ENCODE peak calls at places on chromosomes 6 and 20, in ten cellular contexts. A, O, D, Z, K, C, F, V, Y and B are unnamed samples.

GRCh38 chr20:17873410-17874270 is 95.0 kb downstream of the SNX5 start:
- DNase-seq in C (no peak), Z (peak), D (peak), K (peak), Y (peak), O (peak), V (peak), A (peak), F (no peak), B (peak)

GRCh38 chr6:23963137-23963536 is 162.9 kb upstream of the NRSN1 start:
- DNase-seq in A (no peak), O (no peak), D (no peak), K (no peak), C (no peak), V (no peak), Y (no peak), Z (peak), F (peak), B (no peak)

GRCh38 chr20:19935842-19936241 is 81.3 kb upstream of the NAA20 start:
- DNase-seq in K (no peak), Y (no peak), V (no peak), O (no peak), A (no peak), C (no peak), F (peak), Z (no peak), D (no peak), B (peak)

GRCh38 chr6:55449219-55449618 is 122.0 kb downstream of the GFRAL start:
- DNase-seq in K (no peak), A (no peak), V (no peak), Z (peak), D (no peak), F (no peak), Y (no peak), O (no peak), C (no peak), B (no peak)

GRCh38 chr6:159169193-159169555 is at the start of gene FNDC1:
- DNase-seq in O (no peak), Y (peak), C (no peak), K (no peak), D (no peak), Z (peak), F (no peak), A (peak), V (no peak), B (peak)

GRCh38 chr6:106844930-106845329 is 129.6 kb downstream of the CD24 start:
- DNase-seq in A (no peak), D (no peak), F (no peak), O (no peak), K (no peak), Z (no peak), C (no peak), V (no peak), Y (no peak), B (no peak)

GRCh38 chr20:25315418-25316210 is 67.7 kb downstream of the PYGB start:
- DNase-seq in D (peak), C (no peak), F (no peak), Z (no peak), K (no peak), Y (peak), V (no peak), A (no peak), O (peak), B (no peak)

GRCh38 chr20:33217052-33217451 is at the start of gene BPIFA3:
- DNase-seq in D (no peak), Z (no peak), F (no peak), Y (no peak), A (no peak), O (no peak), V (no peak), C (no peak), K (no peak), B (no peak)

GRCh38 chr6:54632984-54633565 is 213.5 kb upstream of the FAM83B start:
- DNase-seq in O (no peak), Z (no peak), V (no peak), C (no peak), D (no peak), Y (no peak), A (no peak), F (no peak), K (no peak), B (no peak)

GRCh38 chr6:131061771-131062160 is 1.3 kb downstream of the EPB41L2 start:
- DNase-seq in F (no peak), Y (no peak), V (no peak), K (no peak), Z (no peak), O (no peak), A (no peak), D (no peak), C (no peak), B (no peak)

GRCh38 chr20:25049261-25050060 is 8.5 kb downstream of the ACSS1 start:
- DNase-seq in C (no peak), A (peak), V (no peak), Y (no peak), F (no peak), D (no peak), Z (no peak), K (no peak), O (peak), B (no peak)

GRCh38 chr20:44952731-44953130 is 7.5 kb downstream of the TOMM34 start:
- DNase-seq in A (no peak), O (no peak), F (no peak), Y (no peak), V (no peak), Z (no peak), K (no peak), C (no peak), D (no peak), B (no peak)

GRCh38 chr6:139290787-139291294 is 957 bp downstream of the TXLNB start:
- DNase-seq in D (peak), F (no peak), C (no peak), V (no peak), K (no peak), Z (no peak), O (no peak), Y (peak), A (peak), B (no peak)

GRCh38 chr6:73308712-73309533 is 45.2 kb downstream of the DPPA5 start:
- DNase-seq in A (no peak), K (no peak), Y (peak), F (no peak), C (no peak), V (no peak), D (no peak), O (no peak), Z (peak), B (no peak)

GRCh38 chr6:17899491-17899890 is 87.9 kb downstream of the KIF13A start:
- DNase-seq in V (no peak), A (no peak), C (no peak), O (no peak), K (no peak), F (no peak), Y (no peak), D (no peak), Z (no peak), B (no peak)

GRCh38 chr6:51753635-51754034 is 333.8 kb downstream of the PKHD1 start:
- DNase-seq in O (no peak), Y (no peak), K (no peak), Z (no peak), F (no peak), V (no peak), C (no peak), D (no peak), A (no peak), B (peak)

GRCh38 chr6:116008470-116009229 is 52.0 kb downstream of the FRK start:
- DNase-seq in Y (peak), Z (peak), K (peak), O (no peak), D (peak), F (no peak), C (no peak), V (peak), A (peak), B (no peak)

GRCh38 chr20:61297981-61298380 is 45.9 kb downstream of the CDH4 start:
- DNase-seq in O (no peak), V (no peak), C (no peak), F (no peak), D (peak), Z (no peak), Y (peak), A (no peak), K (no peak), B (no peak)

GRCh38 chr20:22227301-22227700 is 357.1 kb downstream of the FOXA2 start:
- DNase-seq in O (no peak), F (no peak), D (no peak), K (no peak), C (no peak), A (no peak), Z (no peak), V (no peak), Y (no peak), B (no peak)

GRCh38 chr20:14820771-14821170 is 483.4 kb upstream of the FLRT3 start:
- DNase-seq in Z (peak), A (no peak), O (no peak), K (no peak), D (no peak), V (no peak), F (peak), C (no peak), Y (no peak), B (no peak)

GRCh38 chr20:49161428-49162152 is 26.5 kb downstream of the STAU1 start:
- DNase-seq in Z (no peak), V (no peak), F (no peak), Y (no peak), O (no peak), K (no peak), D (no peak), C (no peak), A (no peak), B (no peak)

GRCh38 chr6:169173532-169174268 is 79.9 kb downstream of the THBS2 start:
- DNase-seq in Y (no peak), F (no peak), D (peak), C (no peak), V (no peak), K (no peak), Z (no peak), A (no peak), O (no peak), B (no peak)

GRCh38 chr20:59149678-59150504 is 13.7 kb upstream of the ZNF831 start:
- DNase-seq in F (no peak), A (no peak), O (no peak), C (no peak), K (no peak), Z (no peak), D (no peak), Y (no peak), V (no peak), B (no peak)

GRCh38 chr6:166559211-166559610 is 27.3 kb downstream of the RAMACL start:
- DNase-seq in A (no peak), F (no peak), C (no peak), D (no peak), Y (peak), Z (no peak), O (no peak), V (no peak), K (peak), B (no peak)

GRCh38 chr20:53159144-53159543 is 187.0 kb downstream of the TSHZ2 start:
- DNase-seq in Z (no peak), V (no peak), K (no peak), F (no peak), O (no peak), Y (no peak), C (no peak), D (no peak), A (no peak), B (no peak)

GRCh38 chr20:62192635-62193034 is 9.8 kb downstream of the MTG2 start:
- DNase-seq in O (no peak), Y (no peak), C (no peak), K (no peak), V (no peak), A (peak), Z (no peak), F (no peak), D (no peak), B (peak)

GRCh38 chr6:42450314-42451145 is 1.2 kb downstream of the TRERF1 start:
- DNase-seq in F (no peak), V (no peak), Y (no peak), C (no peak), O (no peak), K (no peak), A (no peak), Z (no peak), D (peak), B (peak)

GRCh38 chr6:167153523-167153959 is 4.2 kb downstream of the GPR31 start:
- DNase-seq in V (no peak), C (no peak), D (peak), Y (peak), Z (no peak), K (no peak), A (no peak), O (no peak), F (no peak), B (no peak)

GRCh38 chr6:328184-328670 is 35.9 kb downstream of the DUSP22 start:
- DNase-seq in O (no peak), C (no peak), K (peak), Y (peak), Z (no peak), F (no peak), V (peak), A (no peak), D (peak), B (no peak)

GRCh38 chr20:31708839-31709534 is 13.7 kb downstream of the BCL2L1 start:
- DNase-seq in K (no peak), V (no peak), A (no peak), O (no peak), Z (no peak), D (no peak), C (no peak), Y (no peak), F (no peak), B (no peak)

GRCh38 chr6:2663123-2663522 is 87.6 kb downstream of the MYLK4 start:
- DNase-seq in A (no peak), D (no peak), C (no peak), Y (no peak), V (no peak), Z (no peak), F (no peak), K (no peak), O (no peak), B (no peak)

GRCh38 chr20:14885661-14886060 is 548.2 kb upstream of the FLRT3 start:
- DNase-seq in C (no peak), D (no peak), Z (no peak), Y (no peak), V (no peak), O (no peak), K (no peak), F (no peak), A (no peak), B (no peak)

GRCh38 chr6:136822051-136822378 is 377 bp upstream of the PEX7 start:
- DNase-seq in Z (no peak), C (no peak), D (peak), Y (peak), F (no peak), A (no peak), O (no peak), K (no peak), V (peak), B (peak)

GRCh38 chr6:5497896-5498578 is 236.7 kb downstream of the FARS2 start:
- DNase-seq in O (no peak), K (peak), C (no peak), Y (peak), A (no peak), V (peak), Z (no peak), D (peak), F (no peak), B (no peak)

GRCh38 chr20:58842276-58842675 is 8.4 kb downstream of the GNAS-AS1 start:
- DNase-seq in F (no peak), C (no peak), V (no peak), Y (no peak), O (no peak), Z (no peak), K (no peak), D (no peak), A (no peak), B (no peak)

GRCh38 chr6:27293436-27294152 is 18.5 kb downstream of the POM121L2 start:
- DNase-seq in K (no peak), O (no peak), C (no peak), V (no peak), D (peak), A (no peak), Y (peak), Z (peak), F (no peak), B (no peak)
- H3K4me3 ChIP-seq in K (no peak), O (no peak), C (no peak), V (no peak), D (no peak), A (no peak), Y (no peak), Z (peak), F (peak), B (no peak)

DNA sequence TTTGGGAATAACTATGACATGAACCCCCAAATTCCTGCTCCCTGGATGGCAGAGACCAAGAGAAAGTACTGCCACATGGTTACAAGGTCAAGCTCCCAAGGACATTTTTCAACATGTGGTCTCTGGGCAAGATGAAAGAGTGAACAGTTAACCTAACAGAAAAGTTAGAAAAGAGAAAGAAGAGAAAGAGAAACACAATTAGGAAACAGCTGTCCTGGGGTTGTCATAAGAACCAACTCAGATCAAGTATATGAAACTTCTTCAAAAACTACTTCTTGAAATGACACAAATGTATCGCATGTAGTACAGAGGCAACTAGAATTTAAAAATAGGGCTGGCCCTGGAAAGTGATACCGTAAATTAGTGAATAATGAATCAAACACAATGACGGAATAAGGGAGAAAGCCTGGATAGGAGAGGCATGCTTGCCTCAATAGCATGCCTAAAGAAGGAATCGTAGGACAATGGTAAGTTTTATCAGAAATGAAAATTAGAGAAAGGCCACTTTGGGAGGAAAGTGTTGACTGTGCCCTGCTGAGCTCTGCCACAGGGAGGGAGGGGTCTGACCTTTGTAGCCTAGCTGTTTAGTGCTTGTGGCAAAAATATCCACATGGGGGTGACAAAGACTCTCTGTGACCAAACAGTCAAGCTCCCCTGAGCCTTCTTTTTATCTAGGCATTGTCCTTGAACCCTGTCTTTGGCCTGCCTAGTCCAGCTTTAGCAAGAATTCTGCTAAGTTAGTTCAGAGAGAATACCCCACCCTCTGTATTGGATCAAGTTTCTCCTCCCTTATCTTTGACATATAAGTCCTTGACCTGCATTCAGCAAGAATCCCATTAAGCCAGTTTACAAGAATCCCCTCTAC is 4.3 kb upstream of the DCBLD1 start:
- DNase-seq in C (no peak), V (no peak), D (no peak), F (no peak), Z (peak), O (peak), K (no peak), Y (peak), A (no peak), B (no peak)
- TF ChIP-seq CTCF in C (no peak), V (no peak), D (peak), F (peak), Z (peak), O (peak), K (no peak), Y (no peak), A (peak), B (no peak)

DNA sequence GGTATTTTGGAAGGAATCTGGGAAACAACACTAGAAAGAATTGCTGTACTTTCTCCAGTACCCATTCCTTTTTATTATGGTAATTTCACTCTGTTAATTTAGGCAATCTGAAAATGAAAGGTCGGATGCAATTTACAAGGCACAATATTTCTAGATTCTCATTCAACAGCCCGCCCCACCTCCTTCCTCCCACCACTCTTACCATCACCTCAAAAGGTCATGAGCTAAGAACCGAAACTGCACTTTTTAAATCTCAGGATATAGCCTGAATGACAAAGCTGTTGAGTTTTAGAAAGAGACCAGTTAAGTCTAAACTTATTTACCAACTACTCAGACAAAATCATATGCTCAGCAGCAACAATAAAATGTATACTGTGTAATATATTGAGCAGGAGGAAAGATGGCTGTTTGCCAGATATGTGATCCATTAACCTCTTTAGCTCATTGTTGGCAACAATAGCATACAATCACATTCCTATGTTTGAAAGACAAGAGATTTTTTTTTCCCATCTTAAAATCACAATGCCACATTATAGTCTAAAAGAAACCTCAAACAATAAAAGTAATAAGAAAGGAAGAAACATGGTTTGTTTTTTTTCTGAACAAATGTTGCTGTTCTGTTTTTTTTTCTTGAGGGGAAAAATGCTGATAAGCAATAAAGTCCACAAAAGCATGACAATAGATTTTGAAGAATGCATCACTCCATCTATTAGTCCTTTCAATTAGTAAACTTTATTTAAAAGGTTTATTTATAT is 1.6 kb upstream of the HS3ST5 start:
- DNase-seq in Z (no peak), A (no peak), F (no peak), K (no peak), C (no peak), V (no peak), O (no peak), D (no peak), Y (no peak), B (no peak)
- H3K4me3 ChIP-seq in Z (no peak), A (no peak), F (no peak), K (no peak), C (no peak), V (no peak), O (no peak), D (no peak), Y (no peak), B (no peak)

GRCh38 chr6:21383499-21384085 is 210.0 kb upstream of the SOX4 start:
- DNase-seq in Y (no peak), O (no peak), C (no peak), K (no peak), D (no peak), V (no peak), Z (no peak), F (no peak), A (no peak), B (no peak)
- TF ChIP-seq CTCF in Y (no peak), O (no peak), C (no peak), K (no peak), D (no peak), V (no peak), Z (no peak), F (no peak), A (no peak), B (no peak)

GRCh38 chr20:6735913-6736845 is 31.3 kb upstream of the BMP2 start:
- DNase-seq in K (no peak), F (no peak), Y (no peak), Z (no peak), C (no peak), V (no peak), O (no peak), A (no peak), D (no peak), B (no peak)

GRCh38 chr20:6731951-6732580 is 35.4 kb upstream of the BMP2 start:
- DNase-seq in Y (no peak), K (no peak), A (peak), D (no peak), O (peak), V (no peak), F (no peak), C (no peak), Z (no peak), B (no peak)

GRCh38 chr20:6733965-6734364 is 33.5 kb upstream of the BMP2 start:
- DNase-seq in K (no peak), V (no peak), F (no peak), D (no peak), Y (no peak), A (no peak), O (no peak), Z (no peak), C (no peak), B (no peak)

DNA sequence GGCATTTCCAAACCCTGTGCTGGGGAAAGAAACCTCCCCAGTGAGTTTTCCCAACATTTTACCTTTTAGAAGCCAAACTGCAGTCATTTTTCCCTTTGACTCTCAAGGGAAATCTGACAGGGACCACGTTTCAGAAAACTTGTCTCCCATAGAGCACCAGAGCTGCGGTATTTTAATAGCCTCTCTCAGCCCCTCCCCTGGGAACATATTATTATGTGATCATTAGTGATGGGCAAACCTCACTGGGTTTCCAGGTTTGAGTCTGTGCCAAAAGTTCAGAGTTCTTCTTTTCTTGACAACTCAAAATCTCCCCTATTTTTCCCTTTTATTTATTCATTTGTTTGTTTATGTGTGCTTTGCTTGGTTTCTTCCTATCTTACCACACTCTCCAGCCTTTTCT is 36.6 kb upstream of the BMP2 start:
- DNase-seq in C (no peak), V (no peak), A (no peak), O (no peak), D (no peak), Y (no peak), F (no peak), K (no peak), Z (no peak), B (no peak)
- H3K4me3 ChIP-seq in C (no peak), V (no peak), A (no peak), O (no peak), D (no peak), Y (no peak), F (no peak), K (no peak), Z (no peak), B (no peak)